ENCODE peak calls at places on chromosomes 3 and 15, in eight cellular contexts. P is mucosa of descending colon, Z is WERI-Rb-1, A is HFFc6, U is BE2C, N is RWPE1, Y is AG04450, E is mesothelial cell of epicardium. O is an unnamed sample.

GRCh38 chr3:24846286-24846860 is 351.7 kb upstream of the THRB start:
- DNase-seq in E (no peak), Y (no peak), P (no peak), U (no peak), N (no peak), A (no peak), Z (peak), O (peak)

GRCh38 chr3:131795382-131796085 is 239.3 kb downstream of the CPNE4 start:
- DNase-seq in A (no peak), U (peak), Y (no peak), Z (no peak), P (no peak), E (no peak), N (no peak), O (no peak)

GRCh38 chr15:85379403-85380131 is 836 bp upstream of the AKAP13 start:
- DNase-seq in N (no peak), U (no peak), P (no peak), A (peak), Z (no peak), Y (no peak), E (peak), O (no peak)

GRCh38 chr15:41806291-41807181 is 21.4 kb upstream of the JMJD7 start:
- DNase-seq in E (no peak), Z (peak), P (no peak), U (peak), A (no peak), N (peak), Y (no peak), O (no peak)

GRCh38 chr3:930866-931265 is 162.0 kb upstream of the CNTN6 start:
- DNase-seq in P (no peak), N (no peak), Y (no peak), U (no peak), E (no peak), A (no peak), Z (no peak), O (no peak)

GRCh38 chr15:59294574-59294960 is 78.1 kb downstream of the MYO1E start:
- DNase-seq in Y (no peak), P (no peak), A (peak), Z (no peak), U (no peak), E (no peak), N (peak), O (no peak)

GRCh38 chr15:48470096-48470495 is 138.9 kb downstream of the DUT start:
- DNase-seq in E (no peak), Z (no peak), A (no peak), P (no peak), Y (no peak), U (no peak), N (no peak), O (no peak)

GRCh38 chr3:134463676-134464611 is 21.8 kb downstream of the ANAPC13 start:
- DNase-seq in U (no peak), Y (peak), E (peak), P (peak), Z (no peak), N (no peak), A (peak), O (no peak)

GRCh38 chr3:135503429-135504083 is 462.0 kb upstream of the PPP2R3A start:
- DNase-seq in E (peak), P (peak), Z (peak), U (peak), N (peak), Y (peak), A (peak), O (peak)

GRCh38 chr3:15271785-15272381 is 60.5 kb downstream of the SH3BP5 start:
- DNase-seq in A (no peak), U (no peak), P (peak), E (no peak), N (no peak), Z (no peak), Y (no peak), O (no peak)

GRCh38 chr3:137163241-137163916 is 205.6 kb downstream of the IL20RB start:
- DNase-seq in E (no peak), A (no peak), Y (no peak), P (no peak), U (no peak), N (no peak), Z (peak), O (peak)

GRCh38 chr3:65632409-65632808 is 406.3 kb downstream of the MAGI1 start:
- DNase-seq in Y (no peak), E (no peak), N (no peak), Z (no peak), U (no peak), P (no peak), A (no peak), O (no peak)

GRCh38 chr3:60760145-60760544 is 491.1 kb downstream of the FHIT start:
- DNase-seq in E (no peak), N (no peak), A (no peak), Z (no peak), U (no peak), P (no peak), Y (no peak), O (no peak)

GRCh38 chr15:90886291-90886614 is 1.9 kb downstream of the FES start:
- DNase-seq in Z (no peak), E (no peak), U (no peak), N (no peak), P (no peak), A (no peak), Y (no peak), O (no peak)

GRCh38 chr3:20040476-20041196 is 390 bp downstream of the KAT2B start:
- DNase-seq in E (peak), U (peak), Z (peak), N (peak), Y (no peak), A (peak), P (peak), O (peak)

GRCh38 chr3:3765661-3766060 is 33.6 kb upstream of the LRRN1 start:
- DNase-seq in E (no peak), P (no peak), Y (no peak), U (no peak), N (no peak), A (no peak), Z (no peak), O (no peak)

GRCh38 chr15:73335026-73335425 is 33.7 kb downstream of the HCN4 start:
- DNase-seq in U (no peak), Z (no peak), N (no peak), Y (no peak), A (no peak), E (no peak), P (no peak), O (peak)

GRCh38 chr3:132343018-132343612 is 25.9 kb downstream of the ACP3 start:
- DNase-seq in U (peak), P (no peak), A (peak), N (peak), Z (peak), Y (peak), E (peak), O (no peak)

GRCh38 chr3:27220166-27220565 is 149.0 kb downstream of the NEK10 start:
- DNase-seq in Z (no peak), U (no peak), P (no peak), Y (no peak), A (no peak), N (no peak), E (no peak), O (no peak)

GRCh38 chr3:128725932-128726690 is at the start of gene RAB7A:
- DNase-seq in A (peak), Z (peak), Y (peak), U (peak), N (peak), P (peak), E (peak), O (peak)
- TF ChIP-seq CTCF in A (peak), Z (no peak), Y (no peak), U (no peak), N (no peak), P (no peak), E (no peak), O (no peak)

DNA sequence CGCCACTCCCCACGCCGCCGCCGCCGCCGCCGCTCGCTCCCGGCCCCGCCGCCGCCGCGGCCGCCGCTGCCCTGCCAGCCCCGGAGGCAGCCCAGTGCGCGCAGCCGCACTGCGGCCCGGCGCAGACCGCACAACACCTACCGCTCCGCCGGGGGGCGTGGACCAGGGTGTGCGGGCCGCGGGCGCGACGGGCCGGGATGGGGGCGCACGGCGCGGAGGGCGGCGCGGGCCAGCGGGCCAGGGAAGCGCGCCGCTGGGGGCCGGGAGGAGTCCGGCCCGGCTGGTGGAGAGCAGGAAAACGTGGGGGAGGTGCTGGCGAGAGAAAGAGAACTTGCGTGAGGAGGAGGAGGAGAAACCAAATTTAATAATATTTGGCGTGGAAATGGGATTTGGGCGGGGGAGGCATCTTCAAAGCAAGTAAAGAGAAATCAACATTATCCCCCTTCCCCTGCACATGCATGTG is at the start of gene RFX7:
- DNase-seq in P (peak), Z (peak), N (peak), Y (peak), U (peak), A (peak), E (peak), O (peak)
- TF ChIP-seq CTCF in P (no peak), Z (no peak), N (peak), Y (no peak), U (no peak), A (no peak), E (no peak), O (no peak)

GRCh38 chr15:74844319-74845207 is 1.6 kb upstream of the ULK3 start:
- DNase-seq in A (no peak), U (no peak), Z (peak), E (no peak), N (no peak), P (no peak), Y (no peak), O (no peak)

GRCh38 chr15:74845581-74845980 is 2.6 kb upstream of the ULK3 start:
- DNase-seq in Y (no peak), U (no peak), N (no peak), E (no peak), Z (no peak), P (no peak), A (no peak), O (no peak)

GRCh38 chr15:74843445-74843828 is 481 bp upstream of the ULK3 start:
- DNase-seq in Y (no peak), E (no peak), P (no peak), Z (no peak), A (no peak), N (no peak), U (no peak), O (no peak)

GRCh38 chr15:74843891-74844299 is 939 bp upstream of the ULK3 start:
- DNase-seq in Z (peak), U (no peak), A (no peak), P (no peak), E (no peak), Y (no peak), N (no peak), O (no peak)

DNA sequence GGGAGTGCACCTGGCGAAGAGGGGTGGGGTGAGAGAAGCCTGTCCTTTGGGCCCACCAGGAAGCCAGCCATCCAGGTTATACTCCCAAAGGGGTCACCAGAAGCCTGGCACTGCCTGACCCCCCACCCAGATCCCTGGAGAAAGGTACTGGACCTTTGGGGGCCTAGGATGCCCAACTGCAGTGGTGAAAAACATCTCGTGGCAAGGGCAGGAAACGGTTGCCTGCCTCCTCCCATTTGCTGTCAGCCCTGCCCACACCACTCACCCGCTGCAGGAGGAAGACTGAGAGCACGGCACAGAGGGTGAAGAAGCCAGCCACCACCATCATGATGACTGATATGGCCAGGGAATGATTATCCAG is 2.2 kb upstream of the ULK3 start:
- DNase-seq in N (no peak), A (no peak), P (no peak), Z (no peak), U (no peak), Y (no peak), E (no peak), O (no peak)
- TF ChIP-seq CTCF in N (no peak), A (no peak), P (no peak), Z (peak), U (no peak), Y (no peak), E (no peak), O (no peak)

DNA sequence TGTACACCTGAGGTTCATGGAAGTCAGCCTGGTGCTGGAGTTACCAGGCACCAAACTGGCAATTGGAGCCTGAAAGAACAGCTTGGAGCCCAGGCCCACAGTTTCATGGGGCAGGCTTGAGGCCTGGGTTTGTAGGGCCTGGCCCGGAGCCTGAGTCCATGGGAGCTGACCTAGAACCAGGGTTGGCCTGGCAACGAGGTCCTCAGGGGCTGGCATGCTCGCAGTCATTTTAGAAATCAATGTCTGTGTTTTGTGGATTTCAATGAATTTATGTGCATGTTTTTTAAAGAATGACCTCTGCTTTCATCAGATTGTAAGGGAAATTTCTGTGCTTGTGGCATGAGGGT is 63.5 kb downstream of the DOCK3 start:
- DNase-seq in A (no peak), Y (no peak), P (no peak), E (no peak), N (no peak), Z (no peak), U (no peak), O (peak)
- TF ChIP-seq CTCF in A (no peak), Y (no peak), P (no peak), E (no peak), N (no peak), Z (no peak), U (no peak), O (no peak)

DNA sequence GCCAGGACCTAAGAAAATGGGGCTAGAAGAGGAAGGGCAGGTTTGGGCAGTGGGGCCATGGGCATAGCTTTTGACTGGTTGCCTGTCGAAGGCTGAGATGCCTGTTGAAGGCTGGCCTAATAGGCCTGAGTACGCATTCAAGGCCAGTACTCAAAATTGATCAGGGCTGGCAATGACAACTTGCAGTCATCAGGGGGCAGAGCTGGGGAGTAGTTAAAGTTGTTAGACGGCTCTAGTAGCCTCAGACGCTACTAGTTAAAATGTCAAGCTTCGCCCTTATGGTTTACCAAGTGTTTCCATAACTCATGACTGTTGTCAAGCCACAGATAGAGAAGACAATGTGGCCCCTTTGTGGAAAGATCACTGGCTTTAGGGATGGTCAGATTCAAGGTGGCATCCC is 28.7 kb downstream of the SPG21 start:
- DNase-seq in Z (no peak), N (no peak), U (no peak), Y (no peak), A (no peak), P (no peak), E (peak), O (no peak)
- TF ChIP-seq CTCF in Z (no peak), N (no peak), U (no peak), Y (no peak), A (peak), P (no peak), E (no peak), O (no peak)

DNA sequence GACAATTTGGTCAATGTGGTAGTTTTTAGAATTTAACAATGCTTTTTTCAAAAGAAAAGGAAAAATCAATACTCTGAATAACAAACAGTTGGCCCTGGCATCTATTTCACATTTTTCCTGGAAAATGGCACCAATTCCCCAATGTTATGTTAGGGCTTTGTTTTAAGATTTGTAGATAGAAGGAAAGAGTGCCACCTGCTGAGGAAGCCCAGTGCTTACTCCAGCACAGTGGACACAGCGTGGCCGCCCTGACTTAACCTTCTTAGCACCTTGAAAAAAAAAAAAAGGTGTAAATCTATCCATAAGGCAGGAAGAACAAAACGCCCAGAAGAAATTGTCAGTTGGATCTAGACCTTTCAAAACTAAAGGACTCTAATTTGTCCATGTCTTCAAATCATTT is 110.7 kb upstream of the CNTN4 start:
- DNase-seq in E (no peak), Z (peak), N (no peak), Y (no peak), U (no peak), P (peak), A (no peak), O (peak)
- TF ChIP-seq CTCF in E (no peak), Z (peak), N (no peak), Y (no peak), U (peak), P (no peak), A (no peak), O (peak)

GRCh38 chr3:161920196-161920595 is 423.6 kb downstream of the OTOL1 start:
- DNase-seq in A (peak), U (no peak), Y (no peak), P (no peak), Z (no peak), N (no peak), E (no peak), O (no peak)

GRCh38 chr3:161913786-161914389 is 417.3 kb downstream of the OTOL1 start:
- DNase-seq in P (no peak), N (peak), Y (no peak), Z (no peak), A (peak), U (no peak), E (no peak), O (no peak)

GRCh38 chr3:161915283-161915682 is 418.7 kb downstream of the OTOL1 start:
- DNase-seq in U (peak), Z (no peak), Y (no peak), E (no peak), A (no peak), N (no peak), P (no peak), O (no peak)

DNA sequence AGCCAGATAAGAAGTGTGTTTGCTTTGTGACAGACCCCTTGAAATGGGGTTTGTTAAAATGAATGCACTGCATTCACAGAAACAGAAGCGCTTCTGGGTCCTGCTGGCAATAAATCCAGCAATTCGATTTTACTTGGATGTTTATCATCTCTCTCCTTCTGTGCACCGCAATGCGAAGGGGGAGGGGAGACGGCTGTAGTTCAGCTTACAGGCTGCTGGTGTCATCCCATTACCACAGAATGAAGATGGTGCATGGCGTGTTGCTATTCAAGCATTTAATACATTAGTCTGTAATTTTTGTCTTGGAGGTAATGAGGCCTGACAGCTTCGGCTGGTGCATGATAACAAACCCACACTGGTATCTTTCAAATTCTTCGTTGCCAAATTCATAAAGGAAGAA is 418.1 kb downstream of the OTOL1 start:
- DNase-seq in U (peak), Y (peak), P (no peak), Z (peak), N (no peak), A (no peak), E (peak), O (peak)
- TF ChIP-seq CTCF in U (peak), Y (peak), P (no peak), Z (peak), N (no peak), A (peak), E (no peak), O (no peak)

GRCh38 chr3:154745925-154746324 is 315.9 kb upstream of the GPR149 start:
- DNase-seq in N (no peak), U (no peak), P (no peak), Y (no peak), E (no peak), Z (peak), A (no peak), O (no peak)
- TF ChIP-seq CTCF in N (no peak), U (no peak), P (no peak), Y (peak), E (no peak), Z (no peak), A (no peak), O (no peak)

O was measured in glutamatergic neuron.